ENCODE peak calls at places on chromosome 19, in seven cellular contexts. J, I, R, Y, V, P and H are unnamed samples.
A peak's percentile ranks its signal among the peaks of the same experiment; 100 is the strongest.

GRCh38 chr19:6092329-6093286 is 17.7 kb downstream of the RFX2 start:
- DNase-seq in R (no peak), P (peak; percentile 87), I (peak; percentile 85), Y (peak; percentile 34), V (no peak), J (peak; percentile 88), H (peak; percentile 84)

GRCh38 chr19:30686252-30686762 is 314.1 kb downstream of the ZNF536 start:
- DNase-seq in I (peak; percentile 24), J (peak; percentile 28), P (no peak), R (no peak), Y (no peak), V (no peak), H (no peak)

GRCh38 chr19:862529-863304 is 3.3 kb downstream of the CFD start:
- DNase-seq in R (peak; percentile 77), J (peak; percentile 60), P (peak; percentile 81), I (peak; percentile 33), Y (no peak), V (peak; percentile 84), H (peak; percentile 46)

GRCh38 chr19:47005873-47006272 is 13.8 kb upstream of the NPAS1 start:
- DNase-seq in V (no peak), J (no peak), R (no peak), P (no peak), Y (no peak), I (peak; percentile 19), H (no peak)

GRCh38 chr19:4575978-4576933 is 16.8 kb upstream of the SEMA6B start:
- DNase-seq in V (peak; percentile 77), R (peak; percentile 52), Y (no peak), P (peak; percentile 57), I (peak; percentile 63), J (peak; percentile 76), H (peak; percentile 75)

GRCh38 chr19:46713781-46714522 is 3.0 kb downstream of the PRKD2 start:
- DNase-seq in Y (peak; percentile 56), V (peak; percentile 73), P (peak; percentile 96), I (peak; percentile 70), R (peak; percentile 77), J (peak; percentile 71), H (peak; percentile 94)

GRCh38 chr19:48627211-48627864 is 8.0 kb downstream of the SPHK2 start:
- DNase-seq in I (no peak), V (no peak), R (no peak), J (no peak), P (no peak), Y (no peak), H (no peak)

GRCh38 chr19:40785526-40785925 is 7.5 kb downstream of the RAB4B start:
- DNase-seq in J (no peak), I (no peak), Y (no peak), V (no peak), P (no peak), R (no peak), H (no peak)

GRCh38 chr19:2077398-2077797 is 18.7 kb downstream of the MOB3A start:
- DNase-seq in V (no peak), I (no peak), Y (no peak), J (no peak), R (no peak), P (no peak), H (no peak)

GRCh38 chr19:40110570-40110969 is 19.8 kb upstream of the ZNF780A start:
- DNase-seq in Y (no peak), I (no peak), R (no peak), P (no peak), J (no peak), V (no peak), H (no peak)

GRCh38 chr19:46408611-46409039 is 4.7 kb downstream of the CCDC8 start:
- DNase-seq in V (no peak), R (no peak), Y (peak; percentile 62), P (peak; percentile 80), J (peak; percentile 71), I (peak; percentile 58), H (peak; percentile 80)

GRCh38 chr19:35211545-35212230 is 16.9 kb downstream of the FAM187B start:
- DNase-seq in R (peak; percentile 91), V (no peak), P (no peak), J (no peak), I (no peak), Y (no peak), H (peak; percentile 51)

GRCh38 chr19:39446365-39447084 is 1.1 kb downstream of the SUPT5H start:
- DNase-seq in J (no peak), P (no peak), I (no peak), R (no peak), V (no peak), Y (no peak), H (no peak)

GRCh38 chr19:52689804-52690394 is 44.9 kb downstream of the ZNF611 start:
- DNase-seq in R (peak; percentile 24), V (no peak), P (peak; percentile 51), Y (peak; percentile 15), J (peak; percentile 52), I (no peak), H (peak; percentile 49)

GRCh38 chr19:47028372-47028672 is 8.7 kb downstream of the NPAS1 start:
- DNase-seq in V (no peak), P (no peak), I (no peak), J (no peak), R (no peak), Y (no peak), H (no peak)

GRCh38 chr19:14654786-14655185 is 19.9 kb downstream of the ADGRE3 start:
- DNase-seq in V (no peak), J (no peak), P (no peak), R (no peak), Y (no peak), I (no peak), H (no peak)

GRCh38 chr19:2270572-2271515 is 11.1 kb downstream of the PEAK3 start:
- DNase-seq in P (peak; percentile 85), Y (peak; percentile 80), J (peak; percentile 95), I (peak; percentile 86), V (peak; percentile 80), R (peak; percentile 74), H (peak; percentile 92)

GRCh38 chr19:43425567-43426392 is 11.1 kb downstream of the TEX101 start:
- DNase-seq in V (no peak), P (no peak), R (no peak), Y (no peak), J (peak; percentile 57), I (peak; percentile 26), H (no peak)

GRCh38 chr19:19642506-19643157 is 825 bp downstream of the GMIP start:
- DNase-seq in Y (no peak), P (no peak), V (peak; percentile 30), R (peak; percentile 38), I (no peak), J (peak; percentile 47), H (peak; percentile 25)

GRCh38 chr19:35718345-35719041 is 690 bp downstream of the KMT2B start:
- DNase-seq in I (no peak), Y (peak; percentile 21), P (peak; percentile 45), J (peak; percentile 31), V (peak; percentile 51), R (peak; percentile 44), H (peak; percentile 56)

GRCh38 chr19:44824758-44825157 is 15.9 kb downstream of the BCAM start:
- DNase-seq in R (no peak), J (no peak), P (peak; percentile 67), I (no peak), Y (no peak), V (no peak), H (no peak)

GRCh38 chr19:29917911-29918310 is 24.1 kb upstream of the URI1 start:
- DNase-seq in V (no peak), J (no peak), R (no peak), Y (no peak), P (no peak), I (no peak), H (no peak)

GRCh38 chr19:47991191-47991808 is 670 bp downstream of the BSPH1 start:
- DNase-seq in J (no peak), V (no peak), I (no peak), R (no peak), Y (no peak), P (no peak), H (no peak)

GRCh38 chr19:1513492-1514294 is 874 bp upstream of the ADAMTSL5 start:
- DNase-seq in R (peak; percentile 63), I (peak; percentile 55), Y (no peak), P (peak; percentile 39), J (peak; percentile 84), V (peak; percentile 64), H (peak; percentile 56)

GRCh38 chr19:11693505-11694499 is 44.9 kb downstream of the ZNF823 start:
- DNase-seq in Y (no peak), P (no peak), J (peak; percentile 92), V (no peak), I (peak; percentile 91), R (no peak), H (no peak)

GRCh38 chr19:43574424-43575155 is 737 bp downstream of the XRCC1 start:
- DNase-seq in R (no peak), V (no peak), P (no peak), I (peak; percentile 55), J (peak; percentile 22), Y (peak; percentile 25), H (no peak)

GRCh38 chr19:49391581-49392399 is 3.7 kb downstream of the KASH5 start:
- DNase-seq in V (peak; percentile 77), J (peak; percentile 87), I (peak; percentile 63), Y (peak; percentile 54), R (peak; percentile 74), P (peak; percentile 82), H (peak; percentile 82)

GRCh38 chr19:29482855-29483640 is 42.7 kb upstream of the VSTM2B start:
- DNase-seq in P (peak; percentile 17), R (no peak), I (no peak), J (no peak), Y (no peak), V (no peak), H (no peak)

GRCh38 chr19:36113895-36114762 is 546 bp downstream of the POLR2I start:
- DNase-seq in J (peak; percentile 56), P (peak; percentile 45), I (peak; percentile 47), R (no peak), Y (peak; percentile 67), V (no peak), H (peak; percentile 50)

GRCh38 chr19:41563847-41564514 is 12.0 kb upstream of the CEACAM21 start:
- DNase-seq in I (no peak), Y (no peak), V (peak; percentile 11), P (no peak), J (no peak), R (peak; percentile 71), H (no peak)

GRCh38 chr19:45568732-45569131 is 15.9 kb downstream of the OPA3 start:
- DNase-seq in P (no peak), V (no peak), I (peak; percentile 98), Y (no peak), J (peak; percentile 34), R (no peak), H (no peak)

GRCh38 chr19:35213678-35214632 is 14.6 kb downstream of the FAM187B start:
- DNase-seq in R (peak; percentile 91), P (peak; percentile 73), J (peak; percentile 40), Y (no peak), V (peak; percentile 32), I (peak; percentile 66), H (peak; percentile 82)

GRCh38 chr19:45103200-45103624 is 10.2 kb downstream of the PPP1R37 start:
- DNase-seq in V (peak; percentile 45), I (peak; percentile 44), Y (no peak), P (no peak), R (peak; percentile 56), J (no peak), H (peak; percentile 25)

GRCh38 chr19:12987781-12988180 is 7.5 kb upstream of the NFIX start:
- DNase-seq in V (no peak), R (no peak), J (no peak), P (no peak), Y (no peak), I (no peak), H (no peak)